ENCODE peak calls at places on chromosomes 5 and 9, in five cellular contexts. R is PC-9, S is HCT116, B is OCI-LY7, I is GM23338. G is an unnamed sample.

GRCh38 chr5:151234476-151235238 is 10.8 kb upstream of the CCDC69 start:
- DNase-seq in R (no peak), S (no peak), B (peak; percentile 78), I (no peak), G (peak; percentile 85)

GRCh38 chr5:160303690-160304089 is 8.7 kb downstream of the CCNJL start:
- DNase-seq in R (no peak), S (no peak), B (no peak), I (no peak), G (peak; percentile 10)

GRCh38 chr5:22329683-22330082 is 523.5 kb downstream of the CDH12 start:
- DNase-seq in R (no peak), S (no peak), B (no peak), I (no peak), G (no peak)

GRCh38 chr9:130497139-130497538 is 52.4 kb downstream of the ASS1 start:
- DNase-seq in R (no peak), S (no peak), B (no peak), I (no peak), G (no peak)

GRCh38 chr5:95955996-95956899 is 5.4 kb downstream of the ELL2 start:
- DNase-seq in R (no peak), S (no peak), B (no peak), I (no peak), G (no peak)

GRCh38 chr9:26954050-26954508 is 2.1 kb upstream of the IFT74 start:
- DNase-seq in R (no peak), S (no peak), B (no peak), I (no peak), G (peak; percentile 75)

GRCh38 chr5:38297830-38298608 is 39.7 kb downstream of the EGFLAM start:
- DNase-seq in R (no peak), S (no peak), B (no peak), I (no peak), G (no peak)

GRCh38 chr9:115952667-115953316 is 200.8 kb upstream of the PAPPA start:
- DNase-seq in R (no peak), S (no peak), B (no peak), I (no peak), G (no peak)

GRCh38 chr9:123544007-123544827 is 188.2 kb downstream of the CRB2 start:
- DNase-seq in R (peak; percentile 15), S (peak; percentile 12), B (peak; percentile 55), I (peak; percentile 65), G (peak; percentile 64)

GRCh38 chr9:84153885-84154284 is 173.3 kb downstream of the RMI1 start:
- DNase-seq in R (no peak), S (no peak), B (no peak), I (no peak), G (no peak)

GRCh38 chr5:37715361-37715760 is 124.5 kb downstream of the GDNF start:
- DNase-seq in R (no peak), S (no peak), B (no peak), I (no peak), G (no peak)

GRCh38 chr5:83253731-83254130 is 176.4 kb downstream of the XRCC4 start:
- DNase-seq in R (no peak), S (no peak), B (no peak), I (peak; percentile 3), G (no peak)

GRCh38 chr9:96299823-96300222 is 2.2 kb downstream of the HSD17B3 start:
- DNase-seq in R (peak; percentile 12), S (peak; percentile 16), B (no peak), I (no peak), G (no peak)

GRCh38 chr9:79592736-79593493 is 21.1 kb downstream of the TLE4 start:
- DNase-seq in R (no peak), S (no peak), B (no peak), I (no peak), G (no peak)

GRCh38 chr5:55899344-55899743 is 48.2 kb downstream of the IL31RA start:
- DNase-seq in R (no peak), S (no peak), B (no peak), I (no peak), G (no peak)

GRCh38 chr5:115033861-115034260 is 135.8 kb downstream of the TRIM36 start:
- DNase-seq in R (no peak), S (no peak), B (no peak), I (peak; percentile 68), G (peak; percentile 74)

GRCh38 chr5:173781826-173782670 is 106.1 kb upstream of the CPEB4 start:
- DNase-seq in R (peak; percentile 62), S (no peak), B (peak; percentile 75), I (no peak), G (peak; percentile 60)

GRCh38 chr5:172659909-172660628 is 19.0 kb downstream of the NEURL1B start:
- DNase-seq in R (no peak), S (no peak), B (peak; percentile 6), I (peak; percentile 53), G (no peak)

GRCh38 chr5:16350816-16351215 is 114.8 kb downstream of the ZNF622 start:
- DNase-seq in R (no peak), S (no peak), B (no peak), I (no peak), G (no peak)

GRCh38 chr9:95788011-95788410 is 87.5 kb upstream of the ERCC6L2 start:
- DNase-seq in R (peak; percentile 34), S (no peak), B (no peak), I (peak; percentile 72), G (no peak)

GRCh38 chr5:90475436-90475980 is 844 bp downstream of the POLR3G start:
- DNase-seq in R (no peak), S (no peak), B (no peak), I (peak; percentile 16), G (no peak)

GRCh38 chr9:1875921-1876448 is 139.2 kb upstream of the SMARCA2 start:
- DNase-seq in R (no peak), S (no peak), B (no peak), I (no peak), G (no peak)

GRCh38 chr9:12748016-12748415 is 26.8 kb upstream of the LURAP1L start:
- DNase-seq in R (no peak), S (no peak), B (no peak), I (no peak), G (no peak)

GRCh38 chr5:10601246-10602030 is 37.6 kb downstream of the ANKRD33B start:
- DNase-seq in R (peak; percentile 99), S (peak; percentile 16), B (peak; percentile 35), I (no peak), G (peak; percentile 55)

GRCh38 chr5:146754621-146755020 is 123.9 kb downstream of the PPP2R2B start:
- DNase-seq in R (no peak), S (no peak), B (no peak), I (no peak), G (no peak)
- H3K9me2 ChIP-seq in R (no peaks in the 10 kb centered on the region), S (no peaks in the 10 kb centered on the region), B (no peaks in the 10 kb centered on the region), I (peaks cover 4% of the 10 kb centered on the region), G (no peaks in the 10 kb centered on the region)

DNA sequence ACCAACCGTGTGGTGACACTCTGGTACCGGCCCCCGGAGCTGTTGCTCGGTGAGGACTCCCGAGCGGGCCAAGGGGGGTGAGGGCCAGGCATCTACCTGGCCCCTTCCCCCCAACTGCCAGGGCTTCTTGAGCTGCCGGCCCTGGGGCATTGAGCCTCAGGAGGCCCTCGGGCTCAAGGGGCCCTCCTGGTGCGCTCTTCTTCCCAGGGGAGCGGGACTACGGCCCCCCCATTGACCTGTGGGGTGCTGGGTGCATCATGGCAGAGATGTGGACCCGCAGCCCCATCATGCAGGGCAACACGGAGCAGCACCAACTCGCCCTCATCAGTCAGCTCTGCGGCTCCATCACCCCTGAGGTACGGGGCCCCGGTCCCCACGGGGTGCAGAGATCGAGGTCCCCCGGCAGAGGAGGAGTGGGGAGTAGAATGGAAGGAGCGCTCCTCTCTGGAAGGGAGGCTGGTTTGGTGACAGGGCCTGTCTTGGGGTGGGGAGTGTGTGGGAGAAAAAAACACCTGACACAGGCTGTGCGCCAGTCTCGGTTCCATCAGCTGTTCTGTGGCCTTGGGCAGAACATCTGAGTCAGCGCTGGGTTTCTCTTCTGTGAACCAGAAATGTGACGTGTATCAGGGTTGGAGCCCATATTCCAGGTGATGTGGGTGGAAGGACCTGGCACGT is 2.6 kb downstream of the CDK9 start:
- DNase-seq in R (no peak), S (no peak), B (no peak), I (no peak), G (no peak)
- H3K4me3 ChIP-seq in R (no peak overlapping the region), S (no peak overlapping the region), B (no peak overlapping the region), I (no peak overlapping the region), G (no peak overlapping the region)

DNA sequence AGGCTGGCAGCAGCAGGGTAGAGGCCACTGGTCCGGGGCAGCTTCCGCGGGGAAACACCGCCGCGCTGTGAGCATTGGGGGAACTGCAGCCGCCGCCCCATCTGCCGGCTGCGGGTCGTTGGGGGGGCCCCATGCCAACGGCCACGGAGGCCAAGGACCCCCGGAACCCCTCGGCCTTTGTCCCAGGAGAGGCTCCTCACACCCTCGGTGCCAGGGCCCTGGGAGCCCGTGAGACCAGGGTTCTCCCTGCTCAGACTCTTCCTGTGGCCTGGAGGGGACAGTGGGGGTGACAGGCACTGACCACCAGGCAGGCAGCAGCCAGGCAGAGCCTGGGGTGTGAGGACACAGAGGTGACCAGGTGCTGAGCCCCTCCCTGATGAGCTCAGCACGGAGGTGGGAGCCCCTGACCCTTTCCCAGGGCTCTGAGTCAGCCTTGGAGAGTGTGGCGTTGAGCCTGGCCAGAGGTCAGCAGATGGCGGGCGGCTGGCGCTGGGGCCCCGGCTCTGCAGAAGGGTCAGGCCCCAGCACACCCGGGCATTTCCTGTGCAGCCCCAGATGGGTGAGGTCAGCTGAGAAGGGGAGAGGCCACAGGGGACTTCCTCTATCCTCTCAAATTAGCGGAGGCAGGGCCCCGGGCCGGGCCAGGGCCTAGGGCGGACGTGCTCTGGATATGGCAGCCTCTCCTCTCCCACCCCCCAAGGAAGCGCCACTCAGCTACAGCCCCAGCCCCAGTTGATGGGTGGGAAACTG is 17.9 kb upstream of the EGFL7 start:
- DNase-seq in R (peak; percentile 86), S (peak; percentile 42), B (peak; percentile 63), I (peak; percentile 79), G (peak; percentile 86)
- H3K9me2 ChIP-seq in R (no peaks in the 10 kb centered on the region), S (no peaks in the 10 kb centered on the region), B (no peaks in the 10 kb centered on the region), I (no peaks in the 10 kb centered on the region), G (no peaks in the 10 kb centered on the region)

DNA sequence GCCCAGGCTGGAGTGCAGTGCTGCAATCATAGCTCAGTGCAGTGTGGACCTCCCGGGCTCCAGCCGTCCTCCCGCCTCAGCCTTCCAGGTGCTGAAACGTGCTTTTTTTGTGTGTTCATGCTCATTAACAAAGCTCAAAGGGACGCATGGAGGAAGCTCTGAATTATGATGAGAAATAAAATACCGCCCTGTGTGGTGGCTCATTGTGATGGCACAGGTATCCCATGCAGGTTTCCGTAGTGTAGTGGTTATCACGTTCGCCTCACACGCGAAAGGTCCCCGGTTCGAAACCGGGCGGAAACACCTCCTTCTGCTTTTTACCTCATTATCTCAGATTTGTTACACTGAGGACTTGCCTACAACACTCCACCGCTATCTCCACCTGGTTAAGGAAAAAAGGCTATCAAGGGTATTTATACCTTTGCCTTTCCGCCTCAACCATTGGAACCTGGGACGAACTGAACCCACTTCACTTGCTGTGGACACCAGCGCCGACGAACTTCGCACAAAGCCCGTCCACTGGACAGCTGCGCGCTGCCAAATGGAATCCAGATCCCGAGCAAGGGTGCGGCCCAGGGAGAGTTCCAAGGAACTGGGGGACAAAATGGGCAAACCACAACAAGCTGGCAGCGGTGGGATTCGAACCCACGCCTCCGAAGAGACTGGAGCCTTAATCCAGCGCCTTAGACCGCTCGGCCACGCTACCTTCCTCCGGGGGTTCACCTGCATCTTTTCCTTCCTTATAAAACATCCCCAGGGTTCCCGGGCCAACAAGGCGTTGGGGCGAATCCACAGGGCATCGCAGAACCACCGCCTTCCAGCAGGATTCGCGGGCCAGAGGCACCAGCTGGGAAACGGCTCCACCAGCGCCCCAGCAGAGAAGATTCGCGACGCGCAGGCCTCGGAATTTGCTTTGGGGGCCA is 26.3 kb downstream of the OR2V2 start:
- DNase-seq in R (no peak), S (peak; percentile 86), B (peak; percentile 91), I (peak; percentile 92), G (peak; percentile 76)
- H3K4me3 ChIP-seq in R (no peak overlapping the region), S (peak overlapping the region; percentile 58), B (peak overlapping the region; percentile 74), I (peak overlapping the region; percentile 75), G (peak overlapping the region; percentile 35)

GRCh38 chr5:14737309-14737708 is 72.8 kb downstream of the OTULIN start:
- DNase-seq in R (no peak), S (no peak), B (no peak), I (no peak), G (no peak)
- H3K9me2 ChIP-seq in R (no peaks in the 10 kb centered on the region), S (no peaks in the 10 kb centered on the region), B (no peaks in the 10 kb centered on the region), I (no peaks in the 10 kb centered on the region), G (no peaks in the 10 kb centered on the region)

G was measured in Karpas-422.